ENCODE peak calls at places on chromosomes 12 and 14, in six cellular contexts. E is activated T-cell treated with anti-CD3 and anti-CD28 coated beads for 1 hour, A is hypothalamus, Z is AG04449, B is HEK293T, L is omental fat pad. P is an unnamed sample.

GRCh38 chr12:50205648-50206047 is 38.5 kb upstream of the CERS5 start:
- DNase-seq in E (no peak), A (no peak), Z (no peak), B (no peak), L (no peak), P (no peak)

GRCh38 chr14:67569651-67570290 is 30.3 kb downstream of the PIGH start:
- DNase-seq in E (no peak), A (no peak), Z (no peak), B (no peak), L (no peak), P (no peak)

GRCh38 chr12:108457006-108457733 is 57.9 kb upstream of the FICD start:
- DNase-seq in E (no peak), A (no peak), Z (no peak), B (peak), L (no peak), P (no peak)

GRCh38 chr14:22472935-22473854 is 115.8 kb downstream of the DAD1 start:
- DNase-seq in E (no peak), A (no peak), Z (no peak), B (peak), L (no peak), P (no peak)

GRCh38 chr12:49808686-49809368 is 19.4 kb downstream of the NCKAP5L start:
- DNase-seq in E (no peak), A (peak), Z (no peak), B (no peak), L (no peak), P (no peak)

GRCh38 chr14:23936084-23936829 is 17.3 kb upstream of the DHRS4 start:
- DNase-seq in E (no peak), A (no peak), Z (no peak), B (no peak), L (no peak), P (no peak)

GRCh38 chr12:29783773-29784666 is at the start of gene TMTC1:
- DNase-seq in E (no peak), A (peak), Z (no peak), B (peak), L (no peak), P (no peak)

GRCh38 chr12:39912211-39912980 is 193.5 kb downstream of the SLC2A13 start:
- DNase-seq in E (no peak), A (no peak), Z (no peak), B (no peak), L (no peak), P (no peak)

GRCh38 chr14:54676822-54677708 is 110.1 kb downstream of the SAMD4A start:
- DNase-seq in E (no peak), A (no peak), Z (peak), B (no peak), L (no peak), P (no peak)

GRCh38 chr14:70585221-70585620 is 15.2 kb downstream of the MED6 start:
- DNase-seq in E (no peak), A (no peak), Z (no peak), B (no peak), L (no peak), P (no peak)

GRCh38 chr14:104133496-104133895 is 4.9 kb upstream of the KIF26A start:
- DNase-seq in E (no peak), A (no peak), Z (no peak), B (no peak), L (no peak), P (no peak)

GRCh38 chr14:74019408-74019714 is 212 bp downstream of the BBOF1 start:
- DNase-seq in E (no peak), A (no peak), Z (no peak), B (no peak), L (no peak), P (no peak)

GRCh38 chr14:89544636-89545301 is 127.7 kb upstream of the FOXN3 start:
- DNase-seq in E (no peak), A (no peak), Z (no peak), B (no peak), L (no peak), P (no peak)

GRCh38 chr14:71620401-71620800 is 311.8 kb upstream of the RGS6 start:
- DNase-seq in E (no peak), A (no peak), Z (no peak), B (no peak), L (no peak), P (no peak)

GRCh38 chr12:102965281-102966155 is 8.0 kb downstream of the ASCL1 start:
- DNase-seq in E (no peak), A (peak), Z (no peak), B (no peak), L (no peak), P (no peak)

GRCh38 chr12:103138538-103138937 is 181.1 kb downstream of the ASCL1 start:
- DNase-seq in E (no peak), A (no peak), Z (no peak), B (no peak), L (no peak), P (no peak)

GRCh38 chr14:91281346-91281745 is 36.8 kb upstream of the GPR68 start:
- DNase-seq in E (no peak), A (no peak), Z (no peak), B (no peak), L (no peak), P (no peak)

GRCh38 chr12:68352067-68352466 is 19.9 kb upstream of the MDM1 start:
- DNase-seq in E (no peak), A (no peak), Z (no peak), B (no peak), L (no peak), P (no peak)

GRCh38 chr14:77641534-77642341 is 25.3 kb upstream of the SPTLC2 start:
- DNase-seq in E (peak), A (peak), Z (no peak), B (no peak), L (no peak), P (peak)

GRCh38 chr12:14256139-14256538 is 109.3 kb upstream of the ATF7IP start:
- DNase-seq in E (peak), A (no peak), Z (no peak), B (no peak), L (no peak), P (peak)

GRCh38 chr12:79433465-79434072 is 257.2 kb downstream of the PAWR start:
- DNase-seq in E (no peak), A (no peak), Z (no peak), B (no peak), L (no peak), P (no peak)

GRCh38 chr14:76920572-76921175 is 94.5 kb downstream of the LRRC74A start:
- DNase-seq in E (no peak), A (no peak), Z (no peak), B (no peak), L (no peak), P (no peak)

GRCh38 chr12:92075425-92075891 is 70.2 kb downstream of the BTG1 start:
- DNase-seq in E (no peak), A (no peak), Z (peak), B (no peak), L (no peak), P (no peak)

GRCh38 chr12:77795699-77796098 is 35.0 kb upstream of the NAV3 start:
- DNase-seq in E (no peak), A (no peak), Z (no peak), B (no peak), L (no peak), P (no peak)